ENCODE peak calls at places on chromosome 15, in seven cellular contexts. O, U, I, W, N, Z and X are unnamed samples.

GRCh38 chr15:53634517-53635106 is 124.9 kb downstream of the WDR72 start:
- DNase-seq in U (no peak), I (no peak), W (no peak), O (no peak), Z (no peak), N (no peak), X (no peak)

GRCh38 chr15:41350057-41350717 is 17.5 kb downstream of the NUSAP1 start:
- DNase-seq in Z (no peak), U (no peak), I (no peak), W (no peak), O (no peak), N (no peak), X (no peak)

GRCh38 chr15:34038023-34038403 is 991 bp downstream of the AVEN start:
- DNase-seq in Z (no peak), U (no peak), N (no peak), I (no peak), O (no peak), W (no peak), X (no peak)

GRCh38 chr15:38226867-38227266 is 25.8 kb upstream of the SPRED1 start:
- DNase-seq in O (no peak), N (no peak), I (peak; percentile 25), W (peak; percentile 36), Z (peak; percentile 52), U (no peak), X (peak; percentile 28)

GRCh38 chr15:29671308-29671981 is 150.8 kb downstream of the TJP1 start:
- DNase-seq in U (no peak), W (peak; percentile 64), I (no peak), N (no peak), Z (peak; percentile 38), O (no peak), X (no peak)

GRCh38 chr15:45414215-45414885 is 36.0 kb upstream of the GATM start:
- DNase-seq in U (no peak), N (no peak), O (no peak), Z (no peak), W (no peak), I (no peak), X (no peak)

GRCh38 chr15:43796566-43796965 is 3.5 kb downstream of the SERINC4 start:
- DNase-seq in Z (no peak), W (no peak), N (no peak), O (no peak), U (no peak), I (no peak), X (no peak)

GRCh38 chr15:98599911-98600685 is 48.2 kb upstream of the IGF1R start:
- DNase-seq in N (peak; percentile 34), I (peak; percentile 28), W (no peak), O (no peak), U (no peak), Z (peak; percentile 74), X (no peak)

GRCh38 chr15:43828061-43828657 is 1.4 kb downstream of the WDR76 start:
- DNase-seq in W (no peak), O (no peak), U (no peak), N (no peak), I (no peak), Z (no peak), X (no peak)

GRCh38 chr15:74042603-74043424 is 39.5 kb downstream of the GOLGA6A start:
- DNase-seq in O (no peak), W (no peak), Z (no peak), N (no peak), I (no peak), U (no peak), X (no peak)

GRCh38 chr15:69394556-69395282 is 19.4 kb upstream of the KIF23 start:
- DNase-seq in N (peak; percentile 76), O (peak; percentile 91), W (peak; percentile 93), I (peak; percentile 81), Z (peak; percentile 81), U (peak; percentile 87), X (peak; percentile 49)

GRCh38 chr15:89749059-89749458 is 2.0 kb downstream of the MESP1 start:
- DNase-seq in Z (no peak), O (no peak), N (no peak), U (peak; percentile 78), W (no peak), I (no peak), X (no peak)

GRCh38 chr15:83695901-83696425 is 42.0 kb downstream of the ADAMTSL3 start:
- DNase-seq in O (no peak), N (no peak), Z (no peak), U (no peak), W (no peak), I (no peak), X (no peak)

GRCh38 chr15:95932141-95932540 is 398.4 kb upstream of the NR2F2 start:
- DNase-seq in O (no peak), W (no peak), U (no peak), I (no peak), N (no peak), Z (no peak), X (no peak)

GRCh38 chr15:66388057-66388363 is 1.3 kb downstream of the MAP2K1 start:
- DNase-seq in W (no peak), Z (no peak), O (no peak), N (no peak), I (no peak), U (no peak), X (no peak)

GRCh38 chr15:66388576-66388975 is 1.9 kb downstream of the MAP2K1 start:
- DNase-seq in Z (no peak), N (no peak), O (no peak), U (no peak), I (no peak), W (no peak), X (no peak)

GRCh38 chr15:66389098-66389858 is 2.6 kb downstream of the MAP2K1 start:
- DNase-seq in N (no peak), U (no peak), O (no peak), W (no peak), Z (no peak), I (no peak), X (no peak)

GRCh38 chr15:66387176-66388056 is 704 bp downstream of the MAP2K1 start:
- DNase-seq in I (peak; percentile 51), U (peak; percentile 87), N (peak; percentile 65), O (peak; percentile 50), W (peak; percentile 90), Z (peak; percentile 73), X (peak; percentile 43)

GRCh38 chr15:66386204-66387123 is at the start of gene MAP2K1:
- DNase-seq in Z (peak; percentile 98), N (peak; percentile 98), I (peak; percentile 99), U (peak; percentile 99), O (peak; percentile 99), W (peak; percentile 97), X (peak; percentile 83)
- TF ChIP-seq POLR2A in Z (peak; percentile 90), N (peak; percentile 29), I (no peak), U (peak; percentile 60), O (peak; percentile 91), W (peak; percentile 70), X (peak; percentile 72)

DNA sequence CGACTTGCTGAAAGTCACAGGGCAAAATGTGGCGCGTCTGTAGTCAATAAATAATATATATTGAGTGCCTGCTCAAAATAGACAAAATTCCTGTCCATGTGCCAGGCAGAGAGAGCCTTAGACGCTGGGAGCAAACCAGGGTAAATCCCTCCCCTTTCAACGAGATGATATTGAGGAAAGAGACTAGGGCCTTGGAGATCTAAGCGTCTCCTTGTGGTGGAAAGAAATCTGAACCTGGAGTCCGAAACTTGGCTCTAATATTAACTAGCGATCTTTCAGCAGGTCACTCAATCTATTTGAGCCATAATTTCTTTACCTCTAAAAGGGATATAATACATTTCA is 348 bp upstream of the DPP8 start:
- DNase-seq in O (no peak), W (no peak), N (no peak), I (no peak), U (no peak), Z (no peak), X (no peak)
- TF ChIP-seq POLR2A in O (no peak), W (no peak), N (no peak), I (no peak), U (no peak), Z (no peak), X (no peak)

GRCh38 chr15:42576040-42576594 is 711 bp downstream of the STARD9 start:
- DNase-seq in W (no peak), Z (no peak), U (no peak), I (no peak), N (no peak), O (no peak), X (no peak)

GRCh38 chr15:42578984-42579537 is 3.7 kb downstream of the STARD9 start:
- DNase-seq in W (no peak), I (no peak), O (no peak), Z (no peak), N (no peak), U (no peak), X (no peak)

GRCh38 chr15:42577514-42578031 is 2.2 kb downstream of the STARD9 start:
- DNase-seq in Z (no peak), W (no peak), N (no peak), I (no peak), U (no peak), O (no peak), X (no peak)

GRCh38 chr15:42576776-42577175 is 1.4 kb downstream of the STARD9 start:
- DNase-seq in O (no peak), Z (no peak), U (no peak), W (no peak), I (no peak), N (no peak), X (no peak)

DNA sequence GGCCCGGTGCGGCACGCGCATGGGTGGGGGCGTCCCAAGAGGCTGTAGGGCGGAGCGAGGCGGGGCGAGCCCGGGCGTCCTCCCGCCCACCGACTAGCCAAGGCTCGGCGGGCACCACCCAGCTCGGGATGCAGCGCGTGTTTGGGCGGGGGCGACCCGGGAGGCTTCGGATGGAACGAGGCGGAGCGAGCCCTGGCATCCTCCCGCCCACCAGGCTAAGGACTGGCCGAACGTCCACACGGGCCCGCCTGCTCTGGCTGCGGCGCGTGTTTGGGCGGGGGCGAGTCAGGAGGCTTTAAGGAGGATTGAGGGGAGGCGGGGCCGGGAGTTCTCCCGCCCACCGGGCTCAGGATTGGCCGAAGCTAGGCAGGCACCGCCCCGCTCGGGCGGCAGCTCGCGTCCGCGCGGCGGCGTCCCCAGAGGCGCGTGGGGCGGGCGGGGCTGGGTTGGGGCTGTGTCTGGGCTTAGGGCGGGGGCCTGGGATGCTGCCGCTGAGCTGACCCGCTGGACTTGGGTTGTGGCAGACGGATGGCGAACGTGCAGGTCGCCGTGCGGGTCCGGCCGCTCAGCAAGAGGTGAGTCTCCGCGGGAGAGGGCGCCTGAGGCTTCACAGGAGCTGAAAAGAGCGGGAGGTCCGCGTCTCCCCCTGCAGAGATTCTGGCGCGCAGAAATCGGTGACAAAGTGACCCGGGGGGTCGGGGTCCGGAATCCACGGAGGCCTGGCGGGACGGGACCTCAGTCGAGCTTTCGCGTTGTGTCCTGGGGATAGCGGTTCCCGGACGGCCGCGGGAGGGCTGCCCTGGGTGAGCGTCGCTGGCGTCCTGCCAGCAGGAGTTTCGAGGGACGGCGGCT is at the start of gene STARD9:
- DNase-seq in U (peak; percentile 100), N (peak; percentile 99), Z (peak; percentile 98), I (peak; percentile 98), W (peak; percentile 81), O (peak; percentile 94), X (peak; percentile 92)
- TF ChIP-seq POLR2A in U (peak; percentile 31), N (peak; percentile 66), Z (peak; percentile 35), I (no peak), W (no peak), O (peak; percentile 74), X (peak; percentile 64)

GRCh38 chr15:42581272-42581730 is 5.9 kb downstream of the STARD9 start:
- DNase-seq in W (peak; percentile 34), N (peak; percentile 81), I (peak; percentile 92), U (peak; percentile 95), O (peak; percentile 33), Z (peak; percentile 87), X (no peak)
- TF ChIP-seq POLR2A in W (no peak), N (peak; percentile 58), I (no peak), U (no peak), O (no peak), Z (peak; percentile 48), X (no peak)